ENCODE peak calls at places on chromosomes 7 and 10, in four cellular contexts. One of them, this sample, is unnamed.

GRCh38 chr7:159119026-159119741 is 25.5 kb downstream of the VIPR2 start:
- DNase-seq in cardiac fibroblast: no peak
- DNase-seq in tibial artery: peak
- DNase-seq in CD8-positive, alpha-beta T cell: no peak
- DNase-seq in this sample: no peak

GRCh38 chr7:47452715-47453092 is 129.2 kb downstream of the TNS3 start:
- DNase-seq in cardiac fibroblast: no peak
- DNase-seq in tibial artery: peak
- DNase-seq in CD8-positive, alpha-beta T cell: no peak
- DNase-seq in this sample: no peak

GRCh38 chr10:34433241-34434076 is 381.6 kb downstream of the PARD3 start:
- DNase-seq in cardiac fibroblast: peak
- DNase-seq in tibial artery: no peak
- DNase-seq in CD8-positive, alpha-beta T cell: no peak
- DNase-seq in this sample: no peak

GRCh38 chr7:45689011-45689796 is 115.0 kb downstream of the ADCY1 start:
- DNase-seq in cardiac fibroblast: peak
- DNase-seq in tibial artery: peak
- DNase-seq in CD8-positive, alpha-beta T cell: no peak
- DNase-seq in this sample: no peak

GRCh38 chr10:61609609-61610166 is 53.0 kb upstream of the CABCOCO1 start:
- DNase-seq in cardiac fibroblast: no peak
- DNase-seq in tibial artery: no peak
- DNase-seq in CD8-positive, alpha-beta T cell: no peak
- DNase-seq in this sample: no peak

GRCh38 chr7:141363748-141364147 is 187.5 kb upstream of the AGK start:
- DNase-seq in cardiac fibroblast: no peak
- DNase-seq in tibial artery: no peak
- DNase-seq in CD8-positive, alpha-beta T cell: no peak
- DNase-seq in this sample: no peak

GRCh38 chr7:42198974-42199668 is 37.9 kb downstream of the GLI3 start:
- DNase-seq in cardiac fibroblast: no peak
- DNase-seq in tibial artery: no peak
- DNase-seq in CD8-positive, alpha-beta T cell: no peak
- DNase-seq in this sample: no peak

GRCh38 chr10:126315471-126316177 is 72.7 kb downstream of the ADAM12 start:
- DNase-seq in cardiac fibroblast: peak
- DNase-seq in tibial artery: no peak
- DNase-seq in CD8-positive, alpha-beta T cell: no peak
- DNase-seq in this sample: no peak

GRCh38 chr10:15348579-15348978 is 22.5 kb downstream of the FAM171A1 start:
- DNase-seq in cardiac fibroblast: peak
- DNase-seq in tibial artery: no peak
- DNase-seq in CD8-positive, alpha-beta T cell: no peak
- DNase-seq in this sample: no peak

GRCh38 chr10:79488303-79488702 is 24.0 kb upstream of the EIF5AL1 start:
- DNase-seq in cardiac fibroblast: peak
- DNase-seq in tibial artery: peak
- DNase-seq in CD8-positive, alpha-beta T cell: no peak
- DNase-seq in this sample: peak

GRCh38 chr10:1123198-1123597 is 67.0 kb downstream of the WDR37 start:
- DNase-seq in cardiac fibroblast: peak
- DNase-seq in tibial artery: no peak
- DNase-seq in CD8-positive, alpha-beta T cell: no peak
- DNase-seq in this sample: no peak

GRCh38 chr10:114260366-114260765 is 21.3 kb downstream of the VWA2 start:
- DNase-seq in cardiac fibroblast: no peak
- DNase-seq in tibial artery: no peak
- DNase-seq in CD8-positive, alpha-beta T cell: no peak
- DNase-seq in this sample: no peak

GRCh38 chr7:157310676-157311185 is 26.1 kb upstream of the DNAJB6 start:
- DNase-seq in cardiac fibroblast: no peak
- DNase-seq in tibial artery: no peak
- DNase-seq in CD8-positive, alpha-beta T cell: no peak
- DNase-seq in this sample: no peak

GRCh38 chr10:5071411-5072198 is 22.6 kb upstream of the AKR1C3 start:
- DNase-seq in cardiac fibroblast: peak
- DNase-seq in tibial artery: peak
- DNase-seq in CD8-positive, alpha-beta T cell: no peak
- DNase-seq in this sample: peak

GRCh38 chr7:84783161-84783803 is 403.6 kb downstream of the SEMA3D start:
- DNase-seq in cardiac fibroblast: peak
- DNase-seq in tibial artery: no peak
- DNase-seq in CD8-positive, alpha-beta T cell: no peak
- DNase-seq in this sample: no peak

GRCh38 chr7:130063036-130063435 is 7.3 kb upstream of the KLHDC10 start:
- DNase-seq in cardiac fibroblast: peak
- DNase-seq in tibial artery: no peak
- DNase-seq in CD8-positive, alpha-beta T cell: peak
- DNase-seq in this sample: no peak

GRCh38 chr7:41742619-41743018 is 39.7 kb upstream of the INHBA start:
- DNase-seq in cardiac fibroblast: no peak
- DNase-seq in tibial artery: no peak
- DNase-seq in CD8-positive, alpha-beta T cell: no peak
- DNase-seq in this sample: no peak

GRCh38 chr10:97575101-97575668 is 2.6 kb downstream of the ANKRD2 start:
- DNase-seq in cardiac fibroblast: no peak
- DNase-seq in tibial artery: no peak
- DNase-seq in CD8-positive, alpha-beta T cell: no peak
- DNase-seq in this sample: no peak

DNA sequence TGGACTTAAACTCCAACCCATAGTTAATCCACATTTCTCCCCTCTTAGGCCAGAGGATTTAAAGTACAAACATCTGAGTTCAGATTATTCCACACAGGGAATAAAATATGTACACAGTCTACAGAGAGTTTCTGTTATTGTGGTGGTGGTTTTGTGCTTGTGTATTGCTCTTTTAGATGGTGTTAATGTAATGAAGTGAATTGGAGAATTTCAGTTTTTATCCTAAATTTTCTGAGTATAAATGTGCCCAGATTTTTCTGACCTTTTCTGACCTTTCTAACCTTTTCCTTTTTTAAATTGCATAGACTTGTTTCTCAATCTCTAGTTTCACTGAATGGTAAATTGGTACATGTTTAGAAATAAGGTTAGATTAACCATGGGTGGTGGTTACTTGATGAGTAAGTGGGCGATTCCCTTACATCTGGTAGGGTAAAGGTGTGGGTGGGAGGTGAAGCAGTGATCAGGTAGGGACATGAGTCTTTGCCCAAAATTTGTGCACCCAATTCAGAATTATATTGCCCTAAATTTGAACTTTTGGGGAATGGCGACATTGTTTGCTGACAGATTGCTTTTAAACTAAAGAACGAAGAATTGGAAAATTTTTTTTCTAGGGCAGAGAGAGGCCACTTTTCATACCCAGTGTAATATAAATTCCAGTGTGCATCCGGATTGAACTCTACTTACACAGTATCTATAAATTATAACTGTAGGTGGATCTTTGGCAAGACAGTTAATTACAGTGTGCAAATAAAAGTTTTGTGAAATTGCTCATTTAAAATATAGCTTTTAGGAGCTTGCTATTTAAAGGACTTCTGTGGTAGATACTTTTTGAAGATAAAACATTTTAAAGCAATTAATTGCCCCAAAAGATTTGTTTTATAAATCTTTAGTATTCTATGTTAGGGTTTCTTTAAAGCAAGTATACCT is 62.2 kb downstream of the ST7 start:
- DNase-seq in cardiac fibroblast: no peak
- DNase-seq in tibial artery: no peak
- DNase-seq in CD8-positive, alpha-beta T cell: no peak
- DNase-seq in this sample: no peak
- TF ChIP-seq CTCF in cardiac fibroblast: no peak
- TF ChIP-seq CTCF in tibial artery: no peak
- TF ChIP-seq CTCF in CD8-positive, alpha-beta T cell: no peak
- TF ChIP-seq CTCF in this sample: no peak

GRCh38 chr10:71244638-71245419 is 32.5 kb downstream of the UNC5B start:
- DNase-seq in cardiac fibroblast: peak
- DNase-seq in tibial artery: peak
- DNase-seq in CD8-positive, alpha-beta T cell: no peak
- DNase-seq in this sample: no peak

GRCh38 chr10:71241899-71242620 is 29.7 kb downstream of the UNC5B start:
- DNase-seq in cardiac fibroblast: peak
- DNase-seq in tibial artery: no peak
- DNase-seq in CD8-positive, alpha-beta T cell: no peak
- DNase-seq in this sample: no peak

GRCh38 chr10:71243756-71244637 is 31.6 kb downstream of the UNC5B start:
- DNase-seq in cardiac fibroblast: no peak
- DNase-seq in tibial artery: no peak
- DNase-seq in CD8-positive, alpha-beta T cell: no peak
- DNase-seq in this sample: no peak

GRCh38 chr10:71241114-71241898 is 28.9 kb downstream of the UNC5B start:
- DNase-seq in cardiac fibroblast: peak
- DNase-seq in tibial artery: no peak
- DNase-seq in CD8-positive, alpha-beta T cell: no peak
- DNase-seq in this sample: no peak

GRCh38 chr10:71242621-71243009 is 30.2 kb downstream of the UNC5B start:
- DNase-seq in cardiac fibroblast: no peak
- DNase-seq in tibial artery: no peak
- DNase-seq in CD8-positive, alpha-beta T cell: no peak
- DNase-seq in this sample: no peak
- TF ChIP-seq CTCF in cardiac fibroblast: no peak
- TF ChIP-seq CTCF in tibial artery: no peak
- TF ChIP-seq CTCF in CD8-positive, alpha-beta T cell: no peak
- TF ChIP-seq CTCF in this sample: no peak

DNA sequence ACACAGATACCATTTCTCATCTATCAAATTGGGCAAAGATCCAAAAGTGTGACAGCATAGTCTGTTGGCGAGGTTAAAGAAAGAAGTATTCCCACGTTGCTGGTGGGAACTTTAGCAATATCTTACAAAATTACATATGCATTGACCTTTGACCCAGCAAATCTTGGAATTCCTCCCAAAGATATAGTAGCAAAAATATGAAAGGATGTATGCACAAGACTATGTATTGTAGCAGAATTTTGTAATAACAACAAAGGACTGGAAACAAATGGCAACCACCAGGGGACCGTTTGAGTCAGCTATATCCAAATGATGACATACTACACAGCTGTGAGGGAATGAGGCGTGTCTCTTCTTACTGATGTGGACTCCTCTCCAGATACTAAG is 50.2 kb downstream of the KCNH2 start:
- DNase-seq in cardiac fibroblast: no peak
- DNase-seq in tibial artery: no peak
- DNase-seq in CD8-positive, alpha-beta T cell: no peak
- DNase-seq in this sample: no peak
- TF ChIP-seq CTCF in cardiac fibroblast: peak
- TF ChIP-seq CTCF in tibial artery: no peak
- TF ChIP-seq CTCF in CD8-positive, alpha-beta T cell: no peak
- TF ChIP-seq CTCF in this sample: no peak

GRCh38 chr7:83072576-83073517 is 89.8 kb downstream of the PCLO start:
- DNase-seq in cardiac fibroblast: no peak
- DNase-seq in tibial artery: no peak
- DNase-seq in CD8-positive, alpha-beta T cell: no peak
- DNase-seq in this sample: no peak
- TF ChIP-seq CTCF in cardiac fibroblast: no peak
- TF ChIP-seq CTCF in tibial artery: no peak
- TF ChIP-seq CTCF in CD8-positive, alpha-beta T cell: no peak
- TF ChIP-seq CTCF in this sample: no peak

GRCh38 chr7:108097703-108098102 is 32.5 kb downstream of the LAMB4 start:
- DNase-seq in cardiac fibroblast: no peak
- DNase-seq in tibial artery: no peak
- DNase-seq in CD8-positive, alpha-beta T cell: no peak
- DNase-seq in this sample: no peak
- TF ChIP-seq CTCF in cardiac fibroblast: peak
- TF ChIP-seq CTCF in tibial artery: peak
- TF ChIP-seq CTCF in CD8-positive, alpha-beta T cell: no peak
- TF ChIP-seq CTCF in this sample: peak

GRCh38 chr10:23533212-23533611 is 94.3 kb downstream of the OTUD1 start:
- DNase-seq in cardiac fibroblast: no peak
- DNase-seq in tibial artery: no peak
- DNase-seq in CD8-positive, alpha-beta T cell: no peak
- DNase-seq in this sample: no peak

GRCh38 chr10:23538968-23539367 is 100.1 kb downstream of the OTUD1 start:
- DNase-seq in cardiac fibroblast: no peak
- DNase-seq in tibial artery: no peak
- DNase-seq in CD8-positive, alpha-beta T cell: no peak
- DNase-seq in this sample: no peak

GRCh38 chr10:23534761-23535160 is 95.9 kb downstream of the OTUD1 start:
- DNase-seq in cardiac fibroblast: no peak
- DNase-seq in tibial artery: no peak
- DNase-seq in CD8-positive, alpha-beta T cell: no peak
- DNase-seq in this sample: no peak

GRCh38 chr10:23534328-23534727 is 95.5 kb downstream of the OTUD1 start:
- DNase-seq in cardiac fibroblast: no peak
- DNase-seq in tibial artery: no peak
- DNase-seq in CD8-positive, alpha-beta T cell: no peak
- DNase-seq in this sample: no peak

DNA sequence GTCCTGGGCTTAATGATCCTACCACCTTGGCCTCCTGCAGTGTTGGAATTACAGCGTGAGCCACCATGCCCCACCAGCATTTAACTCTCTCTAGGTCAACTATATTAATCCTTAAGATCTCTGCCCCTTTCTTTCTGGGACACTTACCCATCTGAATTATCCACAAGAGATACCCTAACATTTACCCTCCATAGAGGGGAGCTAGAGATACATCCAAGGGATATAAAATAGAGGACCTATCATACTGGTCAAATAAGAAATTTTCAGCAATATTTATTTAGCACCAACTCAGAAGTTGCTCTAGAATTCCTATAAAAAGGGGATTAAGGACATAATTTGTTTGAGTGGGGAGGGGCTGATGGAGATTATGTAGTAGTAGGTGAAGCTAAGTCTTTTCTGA is 96.5 kb downstream of the OTUD1 start:
- DNase-seq in cardiac fibroblast: no peak
- DNase-seq in tibial artery: no peak
- DNase-seq in CD8-positive, alpha-beta T cell: no peak
- DNase-seq in this sample: no peak
- TF ChIP-seq CTCF in cardiac fibroblast: no peak
- TF ChIP-seq CTCF in tibial artery: no peak
- TF ChIP-seq CTCF in CD8-positive, alpha-beta T cell: no peak
- TF ChIP-seq CTCF in this sample: no peak

DNA sequence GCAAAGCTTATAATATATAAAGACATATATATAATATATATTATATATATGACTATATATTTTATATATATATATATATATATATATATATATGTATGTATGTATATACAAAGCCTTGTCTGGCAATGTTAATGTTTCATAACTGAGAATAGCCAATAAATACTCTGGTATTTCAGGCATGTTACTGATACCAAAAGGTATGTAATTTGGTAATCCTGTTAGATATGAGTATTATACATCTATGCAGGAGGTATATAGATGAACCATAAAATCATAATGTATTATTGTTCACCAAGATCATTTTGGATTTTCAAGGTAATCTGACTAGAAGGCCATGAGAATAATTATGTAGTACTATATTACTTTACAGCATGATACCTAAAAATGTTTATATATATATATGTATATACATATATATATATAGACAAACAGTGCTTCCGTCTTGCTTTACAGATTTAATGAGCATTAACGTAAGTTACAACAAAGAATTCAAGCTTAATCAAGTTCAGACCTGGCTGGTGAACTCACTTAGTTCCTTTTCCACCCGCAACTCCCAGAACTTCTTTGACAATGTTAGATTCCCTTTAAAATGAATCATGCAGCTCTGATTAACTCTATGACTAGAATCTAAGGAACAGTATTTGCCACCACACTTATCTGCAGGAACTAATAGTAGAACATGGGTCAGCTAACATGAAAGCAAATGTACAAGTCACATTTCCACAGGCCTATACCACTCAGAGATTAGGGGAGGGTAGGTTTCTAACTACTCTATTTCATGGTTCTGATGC is 82.7 kb downstream of the SLC25A13 start:
- DNase-seq in cardiac fibroblast: peak
- DNase-seq in tibial artery: no peak
- DNase-seq in CD8-positive, alpha-beta T cell: no peak
- DNase-seq in this sample: no peak
- TF ChIP-seq CTCF in cardiac fibroblast: no peak
- TF ChIP-seq CTCF in tibial artery: no peak
- TF ChIP-seq CTCF in CD8-positive, alpha-beta T cell: no peak
- TF ChIP-seq CTCF in this sample: no peak

This sample was measured in thoracic aorta.